ENCODE peak calls at places on chromosomes 13 and 19, in nine cellular contexts. One of them, this sample, is unnamed.

GRCh38 chr19:39524495-39524894 is 8.2 kb downstream of the EID2B start:
- DNase-seq in astrocyte of the spinal cord: no peak
- DNase-seq in PC-3: no peak
- DNase-seq in AG10803: no peak
- DNase-seq in kidney epithelial cell: no peak
- DNase-seq in upper lobe of left lung: no peak
- DNase-seq in uterus: no peak
- DNase-seq in thyroid gland: no peak
- DNase-seq in IMR-90: no peak
- DNase-seq in this sample: no peak

GRCh38 chr19:6773323-6773931 is 919 bp downstream of the VAV1 start:
- DNase-seq in astrocyte of the spinal cord: no peak
- DNase-seq in PC-3: no peak
- DNase-seq in AG10803: no peak
- DNase-seq in kidney epithelial cell: no peak
- DNase-seq in upper lobe of left lung: peak
- DNase-seq in uterus: no peak
- DNase-seq in thyroid gland: no peak
- DNase-seq in IMR-90: no peak
- DNase-seq in this sample: no peak

GRCh38 chr19:47280183-47280797 is 5.6 kb downstream of the INAFM1 start:
- DNase-seq in astrocyte of the spinal cord: no peak
- DNase-seq in PC-3: peak
- DNase-seq in AG10803: peak
- DNase-seq in kidney epithelial cell: no peak
- DNase-seq in upper lobe of left lung: no peak
- DNase-seq in uterus: peak
- DNase-seq in thyroid gland: peak
- DNase-seq in IMR-90: no peak
- DNase-seq in this sample: no peak

GRCh38 chr13:67283602-67284001 is 53.5 kb upstream of the PCDH9 start:
- DNase-seq in astrocyte of the spinal cord: no peak
- DNase-seq in PC-3: peak
- DNase-seq in AG10803: no peak
- DNase-seq in kidney epithelial cell: no peak
- DNase-seq in upper lobe of left lung: no peak
- DNase-seq in uterus: no peak
- DNase-seq in thyroid gland: no peak
- DNase-seq in IMR-90: peak
- DNase-seq in this sample: no peak

GRCh38 chr19:45616709-45617027 is 14.7 kb upstream of the GPR4 start:
- DNase-seq in astrocyte of the spinal cord: no peak
- DNase-seq in PC-3: no peak
- DNase-seq in AG10803: no peak
- DNase-seq in kidney epithelial cell: no peak
- DNase-seq in upper lobe of left lung: no peak
- DNase-seq in uterus: no peak
- DNase-seq in thyroid gland: no peak
- DNase-seq in IMR-90: no peak
- DNase-seq in this sample: no peak

GRCh38 chr19:7739211-7739752 is 7.4 kb upstream of the CLEC4G start:
- DNase-seq in astrocyte of the spinal cord: no peak
- DNase-seq in PC-3: no peak
- DNase-seq in AG10803: no peak
- DNase-seq in kidney epithelial cell: no peak
- DNase-seq in upper lobe of left lung: no peak
- DNase-seq in uterus: no peak
- DNase-seq in thyroid gland: no peak
- DNase-seq in IMR-90: no peak
- DNase-seq in this sample: no peak

GRCh38 chr19:48964205-48965032 is 690 bp upstream of the FTL start:
- DNase-seq in astrocyte of the spinal cord: no peak
- DNase-seq in PC-3: no peak
- DNase-seq in AG10803: peak
- DNase-seq in kidney epithelial cell: no peak
- DNase-seq in upper lobe of left lung: peak
- DNase-seq in uterus: no peak
- DNase-seq in thyroid gland: no peak
- DNase-seq in IMR-90: peak
- DNase-seq in this sample: no peak

GRCh38 chr13:73288596-73288995 is 229.8 kb downstream of the KLF5 start:
- DNase-seq in astrocyte of the spinal cord: no peak
- DNase-seq in PC-3: no peak
- DNase-seq in AG10803: no peak
- DNase-seq in kidney epithelial cell: no peak
- DNase-seq in upper lobe of left lung: no peak
- DNase-seq in uterus: no peak
- DNase-seq in thyroid gland: no peak
- DNase-seq in IMR-90: no peak
- DNase-seq in this sample: no peak

GRCh38 chr19:48498922-48499321 is 12.7 kb downstream of the LMTK3 start:
- DNase-seq in astrocyte of the spinal cord: no peak
- DNase-seq in PC-3: no peak
- DNase-seq in AG10803: no peak
- DNase-seq in kidney epithelial cell: no peak
- DNase-seq in upper lobe of left lung: no peak
- DNase-seq in uterus: no peak
- DNase-seq in thyroid gland: no peak
- DNase-seq in IMR-90: no peak
- DNase-seq in this sample: no peak

GRCh38 chr13:67018775-67019174 is 211.4 kb downstream of the PCDH9 start:
- DNase-seq in astrocyte of the spinal cord: no peak
- DNase-seq in PC-3: no peak
- DNase-seq in AG10803: no peak
- DNase-seq in kidney epithelial cell: no peak
- DNase-seq in upper lobe of left lung: no peak
- DNase-seq in uterus: no peak
- DNase-seq in thyroid gland: no peak
- DNase-seq in IMR-90: no peak
- DNase-seq in this sample: no peak

GRCh38 chr19:13796301-13797057 is 1.2 kb downstream of the ZSWIM4 start:
- DNase-seq in astrocyte of the spinal cord: peak
- DNase-seq in PC-3: peak
- DNase-seq in AG10803: peak
- DNase-seq in kidney epithelial cell: peak
- DNase-seq in upper lobe of left lung: peak
- DNase-seq in uterus: peak
- DNase-seq in thyroid gland: peak
- DNase-seq in IMR-90: peak
- DNase-seq in this sample: peak

DNA sequence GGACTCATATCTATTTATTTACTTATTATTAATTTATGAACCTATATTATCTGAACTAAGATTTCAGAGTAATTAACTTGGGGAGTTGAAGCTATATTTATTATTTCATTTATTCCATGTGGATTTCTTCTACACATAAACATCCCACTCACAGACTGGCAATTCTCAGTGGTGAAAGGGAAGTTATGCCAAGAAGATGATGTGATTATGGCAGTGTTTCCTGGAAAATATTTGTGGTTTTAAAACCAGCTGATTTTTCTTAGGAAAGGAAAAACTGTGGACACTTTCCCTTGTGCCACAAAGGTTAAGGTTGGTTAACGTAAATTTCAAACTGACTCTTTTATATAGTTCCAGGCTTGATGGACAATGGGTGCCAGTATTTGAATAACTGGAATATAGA is 513.1 kb downstream of the SLITRK6 start:
- DNase-seq in astrocyte of the spinal cord: peak
- DNase-seq in PC-3: no peak
- DNase-seq in AG10803: no peak
- DNase-seq in kidney epithelial cell: no peak
- DNase-seq in upper lobe of left lung: no peak
- DNase-seq in uterus: no peak
- DNase-seq in thyroid gland: no peak
- DNase-seq in IMR-90: peak
- DNase-seq in this sample: peak
- TF ChIP-seq CTCF in astrocyte of the spinal cord: no peak
- TF ChIP-seq CTCF in PC-3: no peak
- TF ChIP-seq CTCF in AG10803: no peak
- TF ChIP-seq CTCF in kidney epithelial cell: no peak
- TF ChIP-seq CTCF in upper lobe of left lung: no peak
- TF ChIP-seq CTCF in uterus: no peak
- TF ChIP-seq CTCF in thyroid gland: no peak
- TF ChIP-seq CTCF in IMR-90: no peak
- TF ChIP-seq CTCF in this sample: no peak

DNA sequence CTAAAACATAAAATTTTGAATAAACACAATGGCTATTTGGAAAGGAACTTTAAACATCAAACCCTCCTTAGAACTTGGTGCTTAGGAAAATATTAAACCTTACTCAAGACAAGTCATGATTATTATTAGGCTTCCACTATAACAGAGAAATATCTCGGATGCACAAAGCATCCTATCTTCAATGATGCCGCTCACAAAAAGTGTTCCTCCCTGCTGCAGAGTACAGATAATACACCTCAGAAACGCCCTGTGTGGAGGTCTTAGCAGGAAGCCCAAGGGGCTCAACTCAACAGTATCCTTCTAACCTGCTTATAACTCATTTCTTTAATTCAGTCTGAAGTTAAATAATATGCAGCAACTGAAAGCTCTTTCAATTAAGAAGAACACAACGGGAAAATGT is 12.2 kb downstream of the ELF1 start:
- DNase-seq in astrocyte of the spinal cord: no peak
- DNase-seq in PC-3: no peak
- DNase-seq in AG10803: no peak
- DNase-seq in kidney epithelial cell: no peak
- DNase-seq in upper lobe of left lung: no peak
- DNase-seq in uterus: no peak
- DNase-seq in thyroid gland: no peak
- DNase-seq in IMR-90: no peak
- DNase-seq in this sample: no peak
- H3K4me3 ChIP-seq in astrocyte of the spinal cord: no peak
- H3K4me3 ChIP-seq in PC-3: no peak
- H3K4me3 ChIP-seq in AG10803: no peak
- H3K4me3 ChIP-seq in kidney epithelial cell: no peak
- H3K4me3 ChIP-seq in upper lobe of left lung: no peak
- H3K4me3 ChIP-seq in uterus: no peak
- H3K4me3 ChIP-seq in thyroid gland: no peak
- H3K4me3 ChIP-seq in IMR-90: no peak
- H3K4me3 ChIP-seq in this sample: no peak

GRCh38 chr19:42179501-42179817 is 38.0 kb downstream of the DEDD2 start:
- DNase-seq in astrocyte of the spinal cord: no peak
- DNase-seq in PC-3: no peak
- DNase-seq in AG10803: no peak
- DNase-seq in kidney epithelial cell: no peak
- DNase-seq in upper lobe of left lung: no peak
- DNase-seq in uterus: no peak
- DNase-seq in thyroid gland: no peak
- DNase-seq in IMR-90: no peak
- DNase-seq in this sample: no peak
- TF ChIP-seq CTCF in astrocyte of the spinal cord: no peak
- TF ChIP-seq CTCF in PC-3: no peak
- TF ChIP-seq CTCF in AG10803: no peak
- TF ChIP-seq CTCF in kidney epithelial cell: no peak
- TF ChIP-seq CTCF in upper lobe of left lung: no peak
- TF ChIP-seq CTCF in uterus: no peak
- TF ChIP-seq CTCF in thyroid gland: no peak
- TF ChIP-seq CTCF in IMR-90: no peak
- TF ChIP-seq CTCF in this sample: no peak

GRCh38 chr19:19530423-19530804 is 1.7 kb downstream of the YJEFN3 start:
- DNase-seq in astrocyte of the spinal cord: no peak
- DNase-seq in PC-3: no peak
- DNase-seq in AG10803: no peak
- DNase-seq in kidney epithelial cell: no peak
- DNase-seq in upper lobe of left lung: no peak
- DNase-seq in uterus: no peak
- DNase-seq in thyroid gland: no peak
- DNase-seq in IMR-90: peak
- DNase-seq in this sample: no peak

GRCh38 chr19:19527674-19528625 is 761 bp upstream of the YJEFN3 start:
- DNase-seq in astrocyte of the spinal cord: no peak
- DNase-seq in PC-3: no peak
- DNase-seq in AG10803: no peak
- DNase-seq in kidney epithelial cell: no peak
- DNase-seq in upper lobe of left lung: no peak
- DNase-seq in uterus: no peak
- DNase-seq in thyroid gland: no peak
- DNase-seq in IMR-90: no peak
- DNase-seq in this sample: no peak

GRCh38 chr19:19527371-19527656 is 1.4 kb upstream of the YJEFN3 start:
- DNase-seq in astrocyte of the spinal cord: no peak
- DNase-seq in PC-3: no peak
- DNase-seq in AG10803: no peak
- DNase-seq in kidney epithelial cell: no peak
- DNase-seq in upper lobe of left lung: no peak
- DNase-seq in uterus: no peak
- DNase-seq in thyroid gland: no peak
- DNase-seq in IMR-90: no peak
- DNase-seq in this sample: no peak

GRCh38 chr19:19529783-19530422 is 1.2 kb downstream of the YJEFN3 start:
- DNase-seq in astrocyte of the spinal cord: no peak
- DNase-seq in PC-3: no peak
- DNase-seq in AG10803: no peak
- DNase-seq in kidney epithelial cell: no peak
- DNase-seq in upper lobe of left lung: no peak
- DNase-seq in uterus: no peak
- DNase-seq in thyroid gland: no peak
- DNase-seq in IMR-90: no peak
- DNase-seq in this sample: no peak

DNA sequence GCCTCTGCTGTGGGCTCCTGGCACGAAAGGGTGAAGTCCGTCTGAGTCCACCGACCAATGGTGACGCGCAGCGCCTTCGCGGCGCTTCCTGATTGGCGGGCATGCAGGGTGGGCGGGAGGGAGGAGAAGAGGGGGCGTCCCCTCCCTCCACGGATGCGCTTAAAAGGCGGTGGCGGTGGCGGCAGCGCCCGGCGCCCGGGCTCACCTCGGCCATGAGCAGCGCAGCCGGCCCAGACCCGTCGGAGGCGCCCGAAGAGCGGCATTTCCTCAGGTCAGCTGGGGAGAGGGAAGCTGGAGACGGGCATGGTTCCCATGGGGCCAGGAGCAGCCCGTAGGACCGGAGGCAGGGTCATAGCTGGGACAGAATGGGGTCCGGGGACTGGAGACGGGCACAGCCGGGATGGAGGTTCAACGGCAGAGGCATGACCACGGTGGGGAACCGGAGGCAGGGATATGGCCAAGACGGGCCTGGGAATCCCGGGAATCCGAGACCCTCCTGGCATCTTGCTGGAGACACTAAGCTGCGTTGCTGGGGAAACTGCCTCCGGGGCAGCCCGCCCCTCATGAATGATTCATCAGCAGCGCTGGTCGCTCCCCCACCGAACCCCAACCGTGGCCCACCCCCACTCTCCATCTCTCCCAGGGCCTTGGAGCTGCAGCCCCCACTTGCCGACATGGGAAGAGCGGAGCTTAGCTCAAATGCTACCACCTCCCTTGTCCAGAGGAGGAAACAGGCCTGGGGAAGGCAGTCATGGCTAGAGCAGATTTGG is at the start of gene YJEFN3:
- DNase-seq in astrocyte of the spinal cord: peak
- DNase-seq in PC-3: no peak
- DNase-seq in AG10803: no peak
- DNase-seq in kidney epithelial cell: no peak
- DNase-seq in upper lobe of left lung: no peak
- DNase-seq in uterus: no peak
- DNase-seq in thyroid gland: no peak
- DNase-seq in IMR-90: peak
- DNase-seq in this sample: no peak
- H3K4me3 ChIP-seq in astrocyte of the spinal cord: no peak
- H3K4me3 ChIP-seq in PC-3: no peak
- H3K4me3 ChIP-seq in AG10803: no peak
- H3K4me3 ChIP-seq in kidney epithelial cell: no peak
- H3K4me3 ChIP-seq in upper lobe of left lung: no peak
- H3K4me3 ChIP-seq in uterus: no peak
- H3K4me3 ChIP-seq in thyroid gland: no peak
- H3K4me3 ChIP-seq in IMR-90: no peak
- H3K4me3 ChIP-seq in this sample: peak